ENCODE peak calls at places on chromosomes 6 and 20, in ten cellular contexts. Z is Calu3; C is astrocyte of the spinal cord; X is bronchial epithelial cell; I is activated naive CD4-positive, alpha-beta T cell treated with Interleukin-2 at 50 U/mL for 16 hours; G is stimulated activated CD4-positive, alpha-beta T cell treated with anti-CD3 and anti-CD28 coated beads, Interleukin-4, amount 100 ng/mL, for 48 hours; F is NCI-H1694 treated with DMSO at 0.1 percent for 48 hours; V is T-helper 9 cell; W is HEK293T; Q is central memory CD8-positive, alpha-beta T cell. P is an unnamed sample.
A peak's percentile ranks its signal among the peaks of the same experiment; 100 is the strongest.

GRCh38 chr6:109446072-109446471 is 5.5 kb downstream of the SMPD2 start:
- DNase-seq in C (no peak), V (no peak), W (no peak), F (no peak), Z (no peak), G (no peak), I (no peak), Q (no peak), X (no peak), P (no peak)

GRCh38 chr20:23515250-23515939 is 24.5 kb downstream of the CST8 start:
- DNase-seq in F (no peak), X (peak; percentile 7), Q (no peak), Z (no peak), V (no peak), G (no peak), C (no peak), W (no peak), I (no peak), P (no peak)

GRCh38 chr6:38639498-38640215 is at the start of gene BTBD9:
- DNase-seq in W (peak; percentile 86), I (peak; percentile 82), X (peak; percentile 50), F (peak; percentile 41), Q (peak; percentile 77), C (peak; percentile 87), Z (peak; percentile 83), G (peak; percentile 66), V (peak; percentile 74), P (peak; percentile 90)

GRCh38 chr6:127515794-127516675 is 3.1 kb downstream of the MTCL3 start:
- DNase-seq in V (peak; percentile 65), C (peak; percentile 81), Q (peak; percentile 61), F (peak; percentile 83), G (peak; percentile 53), W (peak; percentile 83), X (no peak), Z (peak; percentile 33), I (peak; percentile 79), P (peak; percentile 84)

GRCh38 chr6:157779705-157780604 is 43.1 kb upstream of the SNX9 start:
- DNase-seq in I (no peak), F (no peak), V (no peak), W (no peak), Z (no peak), C (no peak), X (peak; percentile 74), G (no peak), Q (no peak), P (no peak)

GRCh38 chr20:49270177-49270576 is 7.7 kb downstream of the ZNFX1 start:
- DNase-seq in C (no peak), Q (no peak), V (no peak), I (no peak), F (no peak), X (no peak), Z (no peak), G (no peak), W (no peak), P (no peak)

GRCh38 chr6:6057442-6058053 is 50.8 kb upstream of the NRN1 start:
- DNase-seq in I (no peak), C (peak; percentile 40), V (no peak), G (no peak), X (peak; percentile 69), W (peak; percentile 38), Z (peak; percentile 4), Q (no peak), F (peak; percentile 74), P (peak; percentile 62)

GRCh38 chr20:3606021-3606420 is 57.2 kb downstream of the GFRA4 start:
- DNase-seq in Q (no peak), I (no peak), W (no peak), Z (no peak), F (no peak), G (no peak), V (no peak), C (no peak), X (no peak), P (no peak)

GRCh38 chr20:33105336-33105924 is 26.0 kb downstream of the BPIFB4 start:
- DNase-seq in I (no peak), Z (no peak), X (no peak), G (no peak), C (no peak), F (no peak), W (no peak), Q (no peak), V (no peak), P (no peak)

GRCh38 chr20:46751856-46752255 is 42.4 kb downstream of the SLC2A10 start:
- DNase-seq in I (no peak), F (no peak), X (no peak), Q (no peak), W (no peak), V (no peak), C (no peak), Z (no peak), G (no peak), P (no peak)

P was measured in GM13976.